ENCODE peak calls at places on chromosomes 7 and 10, in five cellular contexts. H is ureter, O is putamen, V is tibial nerve, Q is CD14-positive monocyte. E is an unnamed sample.

GRCh38 chr7:153090757-153091156 is 331.2 kb downstream of the ACTR3B start:
- DNase-seq in H (no peak), O (no peak), V (no peak), Q (no peak), E (no peak)

GRCh38 chr7:77327932-77328628 is 88.1 kb downstream of the GSAP start:
- DNase-seq in H (no peak), O (no peak), V (no peak), Q (no peak), E (no peak)

GRCh38 chr10:129761166-129761565 is 202.9 kb downstream of the EBF3 start:
- DNase-seq in H (peak), O (no peak), V (no peak), Q (no peak), E (no peak)

GRCh38 chr10:15856328-15857000 is 3.8 kb downstream of the MINDY3 start:
- DNase-seq in H (no peak), O (no peak), V (no peak), Q (no peak), E (peak)

GRCh38 chr7:1708640-1709249 is 38.7 kb downstream of the ELFN1 start:
- DNase-seq in H (no peak), O (no peak), V (no peak), Q (no peak), E (no peak)

GRCh38 chr7:102170417-102170970 is 116.2 kb upstream of the SH2B2 start:
- DNase-seq in H (no peak), O (no peak), V (no peak), Q (no peak), E (peak)

GRCh38 chr10:130804281-130804680 is 507.2 kb downstream of the TCERG1L start:
- DNase-seq in H (no peak), O (no peak), V (no peak), Q (no peak), E (no peak)

GRCh38 chr7:121504478-121504877 is 108.4 kb upstream of the FAM3C start:
- DNase-seq in H (no peak), O (no peak), V (no peak), Q (no peak), E (no peak)

GRCh38 chr10:7794627-7795026 is 6.7 kb downstream of the ATP5F1C start:
- DNase-seq in H (no peak), O (no peak), V (no peak), Q (no peak), E (no peak)

GRCh38 chr7:151692721-151693120 is 173.0 kb upstream of the RHEB start:
- DNase-seq in H (no peak), O (no peak), V (no peak), Q (no peak), E (peak)

GRCh38 chr10:61110188-61110844 is 166.3 kb upstream of the RHOBTB1 start:
- DNase-seq in H (no peak), O (no peak), V (no peak), Q (no peak), E (no peak)

E was measured in NCI-H526.